ENCODE peak calls at places on chromosomes 12 and 14, in five cellular contexts. One of them, this sample, is unnamed.

GRCh38 chr14:32934891-32935633 is 3.6 kb upstream of the NPAS3 start:
- DNase-seq in ovary: no peak
- DNase-seq in HCT116: no peak
- DNase-seq in esophagus squamous epithelium: no peak
- DNase-seq in Peyer's patch: no peak
- DNase-seq in this sample: no peak

GRCh38 chr12:78683031-78683430 is 181.5 kb upstream of the SYT1 start:
- DNase-seq in ovary: no peak
- DNase-seq in HCT116: no peak
- DNase-seq in esophagus squamous epithelium: no peak
- DNase-seq in Peyer's patch: no peak
- DNase-seq in this sample: no peak

GRCh38 chr12:132173135-132174014 is 29.1 kb downstream of the NOC4L start:
- DNase-seq in ovary: no peak
- DNase-seq in HCT116: no peak
- DNase-seq in esophagus squamous epithelium: no peak
- DNase-seq in Peyer's patch: no peak
- DNase-seq in this sample: no peak

GRCh38 chr14:68800361-68800760 is 7.5 kb upstream of the ZFP36L1 start:
- DNase-seq in ovary: no peak
- DNase-seq in HCT116: no peak
- DNase-seq in esophagus squamous epithelium: no peak
- DNase-seq in Peyer's patch: peak
- DNase-seq in this sample: no peak

GRCh38 chr12:67701121-67701520 is 52.6 kb downstream of the DYRK2 start:
- DNase-seq in ovary: no peak
- DNase-seq in HCT116: no peak
- DNase-seq in esophagus squamous epithelium: no peak
- DNase-seq in Peyer's patch: no peak
- DNase-seq in this sample: no peak

GRCh38 chr12:42474391-42474790 is 115.2 kb downstream of the PRICKLE1 start:
- DNase-seq in ovary: no peak
- DNase-seq in HCT116: peak
- DNase-seq in esophagus squamous epithelium: no peak
- DNase-seq in Peyer's patch: no peak
- DNase-seq in this sample: no peak

GRCh38 chr14:63343878-63344277 is 25.1 kb upstream of the GPHB5 start:
- DNase-seq in ovary: no peak
- DNase-seq in HCT116: no peak
- DNase-seq in esophagus squamous epithelium: no peak
- DNase-seq in Peyer's patch: no peak
- DNase-seq in this sample: no peak

GRCh38 chr12:63821781-63822251 is 22.7 kb upstream of the SRGAP1 start:
- DNase-seq in ovary: peak
- DNase-seq in HCT116: no peak
- DNase-seq in esophagus squamous epithelium: no peak
- DNase-seq in Peyer's patch: peak
- DNase-seq in this sample: no peak

GRCh38 chr12:66516133-66516532 is 162.7 kb downstream of the GRIP1 start:
- DNase-seq in ovary: no peak
- DNase-seq in HCT116: no peak
- DNase-seq in esophagus squamous epithelium: no peak
- DNase-seq in Peyer's patch: no peak
- DNase-seq in this sample: no peak

GRCh38 chr14:77053046-77053841 is 24.7 kb upstream of the IRF2BPL start:
- DNase-seq in ovary: peak
- DNase-seq in HCT116: no peak
- DNase-seq in esophagus squamous epithelium: no peak
- DNase-seq in Peyer's patch: peak
- DNase-seq in this sample: peak

DNA sequence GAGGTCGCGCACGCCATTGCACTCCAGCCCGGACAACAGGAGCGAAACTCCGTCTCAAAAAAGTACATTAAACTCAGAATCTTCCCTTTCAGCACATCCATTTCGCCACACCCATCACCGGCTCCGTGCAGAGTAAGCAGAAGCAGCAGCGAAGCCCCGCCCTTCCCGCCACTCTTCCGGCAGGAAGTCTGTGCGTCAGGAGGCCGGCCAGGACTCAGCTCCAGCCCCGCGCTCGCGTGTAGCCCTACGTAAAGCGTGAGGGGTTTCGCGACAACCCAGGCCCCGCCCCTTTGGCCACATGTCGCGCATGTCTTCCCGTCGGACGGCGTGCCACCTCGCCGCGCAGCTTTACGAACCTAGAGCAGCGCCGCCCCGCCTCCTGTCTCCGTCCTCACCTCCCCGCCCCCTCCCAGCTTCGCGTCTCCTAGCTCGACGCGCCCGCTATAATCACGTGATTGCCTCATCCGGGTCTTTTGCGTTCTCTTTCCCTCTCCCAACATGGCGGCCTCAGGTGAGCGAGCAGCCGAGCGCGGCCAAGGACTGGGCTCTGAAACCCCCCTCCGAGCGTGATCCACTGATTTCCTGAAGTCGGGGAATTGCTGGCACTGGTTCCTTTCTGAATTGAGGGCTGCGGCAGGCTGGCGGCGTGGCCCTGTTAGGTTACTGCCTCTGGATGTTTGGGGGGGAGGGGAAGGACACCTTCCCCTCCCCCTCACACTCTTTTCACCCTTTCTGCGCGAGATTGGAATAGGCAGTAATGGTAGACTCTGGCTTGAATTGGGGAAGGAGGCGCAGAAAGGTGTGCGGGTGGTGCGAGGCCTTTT is at the start of gene EIF4B:
- DNase-seq in ovary: peak
- DNase-seq in HCT116: peak
- DNase-seq in esophagus squamous epithelium: peak
- DNase-seq in Peyer's patch: peak
- DNase-seq in this sample: peak
- TF ChIP-seq POLR2A in ovary: peak
- TF ChIP-seq POLR2A in HCT116: peak
- TF ChIP-seq POLR2A in esophagus squamous epithelium: peak
- TF ChIP-seq POLR2A in Peyer's patch: peak
- TF ChIP-seq POLR2A in this sample: peak

GRCh38 chr12:49565956-49566265 is 2.0 kb downstream of the MCRS1 start:
- DNase-seq in ovary: no peak
- DNase-seq in HCT116: no peak
- DNase-seq in esophagus squamous epithelium: no peak
- DNase-seq in Peyer's patch: no peak
- DNase-seq in this sample: no peak

GRCh38 chr12:49567611-49568441 is at the start of gene MCRS1:
- DNase-seq in ovary: peak
- DNase-seq in HCT116: peak
- DNase-seq in esophagus squamous epithelium: peak
- DNase-seq in Peyer's patch: peak
- DNase-seq in this sample: peak

GRCh38 chr12:49567302-49567610 is 686 bp downstream of the MCRS1 start:
- DNase-seq in ovary: no peak
- DNase-seq in HCT116: no peak
- DNase-seq in esophagus squamous epithelium: no peak
- DNase-seq in Peyer's patch: no peak
- DNase-seq in this sample: no peak

GRCh38 chr12:49566361-49566760 is 1.6 kb downstream of the MCRS1 start:
- DNase-seq in ovary: no peak
- DNase-seq in HCT116: no peak
- DNase-seq in esophagus squamous epithelium: no peak
- DNase-seq in Peyer's patch: no peak
- DNase-seq in this sample: no peak

GRCh38 chr12:49568442-49568776 is 467 bp upstream of the MCRS1 start:
- DNase-seq in ovary: no peak
- DNase-seq in HCT116: no peak
- DNase-seq in esophagus squamous epithelium: no peak
- DNase-seq in Peyer's patch: no peak
- DNase-seq in this sample: no peak
- TF ChIP-seq POLR2A in ovary: no peak
- TF ChIP-seq POLR2A in HCT116: no peak
- TF ChIP-seq POLR2A in esophagus squamous epithelium: no peak
- TF ChIP-seq POLR2A in Peyer's patch: no peak
- TF ChIP-seq POLR2A in this sample: no peak

GRCh38 chr14:20682435-20683124 is 1.8 kb upstream of the RNASE4 start:
- DNase-seq in ovary: peak
- DNase-seq in HCT116: peak
- DNase-seq in esophagus squamous epithelium: peak
- DNase-seq in Peyer's patch: peak
- DNase-seq in this sample: peak
- TF ChIP-seq POLR2A in ovary: peak
- TF ChIP-seq POLR2A in HCT116: peak
- TF ChIP-seq POLR2A in esophagus squamous epithelium: peak
- TF ChIP-seq POLR2A in Peyer's patch: peak
- TF ChIP-seq POLR2A in this sample: peak

DNA sequence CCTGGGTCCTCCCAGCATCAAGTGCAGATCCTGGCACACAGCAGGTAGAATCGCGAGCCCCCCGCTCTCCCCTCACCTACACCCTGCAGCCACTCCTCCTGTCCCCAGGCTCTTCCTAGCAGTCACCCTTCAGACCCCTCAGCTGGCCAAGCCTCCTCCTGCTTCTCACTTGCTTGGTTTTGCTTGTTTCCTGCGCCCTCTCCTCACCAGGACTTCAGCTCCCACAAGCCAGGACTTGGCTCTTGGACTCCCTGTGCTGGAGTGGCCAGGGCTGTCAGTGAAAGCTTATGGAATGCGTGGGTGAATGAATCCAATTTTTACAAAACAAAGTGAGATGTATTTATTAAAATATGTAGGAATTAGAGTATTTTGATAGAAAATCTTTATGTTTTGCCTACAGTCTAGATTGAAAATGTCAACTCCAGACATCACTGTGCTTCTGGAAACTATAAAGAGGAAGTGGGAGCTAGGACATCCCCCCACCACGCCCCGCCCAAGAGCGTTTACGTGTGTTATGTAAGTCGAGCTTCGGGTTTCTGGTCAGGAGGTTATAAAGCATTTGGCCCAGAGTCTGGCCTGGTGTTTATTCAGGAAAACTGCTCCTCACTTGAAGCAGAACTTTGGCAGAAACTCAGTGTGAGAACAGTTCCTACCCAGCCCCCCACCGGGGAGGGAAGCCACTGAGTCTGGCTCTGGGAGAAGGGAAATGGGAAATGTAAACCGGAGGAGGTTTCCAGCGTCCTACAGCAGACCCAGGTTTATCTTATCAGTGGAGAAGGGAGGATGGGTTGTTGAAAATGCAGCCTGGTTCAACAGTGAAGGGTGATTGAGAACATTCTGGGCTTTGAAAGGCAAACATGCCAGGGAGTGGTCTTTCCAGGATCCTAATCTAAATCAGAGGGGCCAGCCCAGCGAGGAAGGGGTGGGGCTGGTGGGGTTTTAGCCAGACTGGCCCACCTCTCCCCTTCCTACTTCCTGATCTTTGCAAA is 8.8 kb downstream of the ALDH2 start:
- DNase-seq in ovary: peak
- DNase-seq in HCT116: no peak
- DNase-seq in esophagus squamous epithelium: no peak
- DNase-seq in Peyer's patch: peak
- DNase-seq in this sample: peak
- TF ChIP-seq POLR2A in ovary: no peak
- TF ChIP-seq POLR2A in HCT116: no peak
- TF ChIP-seq POLR2A in esophagus squamous epithelium: peak
- TF ChIP-seq POLR2A in Peyer's patch: no peak
- TF ChIP-seq POLR2A in this sample: peak

DNA sequence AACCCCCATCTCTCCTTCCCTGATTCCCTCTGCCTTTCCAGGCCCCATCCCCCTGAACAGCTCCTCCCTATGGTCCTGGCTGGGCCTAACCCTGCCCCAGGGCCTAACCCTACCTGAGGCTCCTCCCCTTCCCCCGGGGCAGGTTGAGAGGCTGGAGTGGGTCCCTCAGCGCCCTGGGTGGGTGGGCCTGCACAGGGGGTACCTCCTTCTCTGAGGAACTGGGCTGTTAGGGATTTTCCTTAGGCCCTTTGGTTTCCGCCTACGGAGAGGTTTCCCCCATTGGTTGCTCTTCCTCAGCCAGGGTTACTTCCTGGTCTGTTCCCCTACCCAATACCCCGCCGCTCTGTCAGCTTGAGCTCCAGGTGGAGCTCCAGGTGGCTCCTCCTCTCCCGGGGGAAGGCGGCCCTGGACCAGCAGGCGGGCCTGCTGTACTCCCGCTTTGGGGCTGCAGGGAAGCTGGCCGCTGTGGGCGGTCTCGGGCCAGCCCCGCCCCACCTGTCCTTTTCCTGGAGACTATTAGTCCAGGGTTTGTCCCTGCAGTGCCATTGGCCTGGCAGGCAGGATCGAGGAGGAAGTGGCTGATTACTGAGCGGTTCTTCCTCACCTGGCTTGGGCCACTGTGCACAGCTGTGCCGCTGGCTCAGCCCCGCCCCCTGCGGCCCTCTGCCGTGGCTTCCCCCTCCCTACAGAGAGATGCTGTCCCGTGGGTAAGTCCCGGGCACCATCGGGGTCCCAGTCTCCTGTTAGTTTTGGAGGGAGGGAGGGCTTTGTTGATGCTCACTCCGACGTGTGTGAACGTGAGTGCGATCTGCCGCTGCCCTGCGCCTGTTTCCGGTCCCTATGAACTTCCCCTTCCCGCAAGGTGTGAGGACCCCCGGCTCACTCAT is 2.5 kb downstream of the C12orf57 start:
- DNase-seq in ovary: peak
- DNase-seq in HCT116: peak
- DNase-seq in esophagus squamous epithelium: no peak
- DNase-seq in Peyer's patch: peak
- DNase-seq in this sample: no peak
- TF ChIP-seq POLR2A in ovary: no peak
- TF ChIP-seq POLR2A in HCT116: peak
- TF ChIP-seq POLR2A in esophagus squamous epithelium: peak
- TF ChIP-seq POLR2A in Peyer's patch: peak
- TF ChIP-seq POLR2A in this sample: peak

DNA sequence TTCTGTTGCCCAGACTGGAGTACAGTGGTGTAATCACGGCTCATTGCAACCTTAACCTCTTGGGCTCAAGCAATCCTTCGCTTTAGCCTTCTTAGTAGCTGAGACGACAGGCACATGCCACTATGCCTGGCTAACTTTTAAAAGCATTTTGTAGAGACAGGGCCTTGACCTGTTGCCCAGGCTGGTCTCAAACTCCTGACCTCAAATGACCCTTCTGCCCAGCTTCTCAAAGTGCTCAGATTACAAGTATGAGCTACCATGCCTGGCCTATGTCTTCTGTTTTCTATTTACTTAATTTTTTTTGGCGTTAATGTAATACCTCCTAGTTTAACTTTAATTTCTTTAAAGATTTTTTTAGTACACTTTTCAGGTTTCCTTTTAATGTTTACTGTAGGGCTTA is 20.6 kb upstream of the KLRF1 start:
- DNase-seq in ovary: no peak
- DNase-seq in HCT116: no peak
- DNase-seq in esophagus squamous epithelium: no peak
- DNase-seq in Peyer's patch: no peak
- DNase-seq in this sample: no peak
- TF ChIP-seq POLR2A in ovary: no peak
- TF ChIP-seq POLR2A in HCT116: no peak
- TF ChIP-seq POLR2A in esophagus squamous epithelium: no peak
- TF ChIP-seq POLR2A in Peyer's patch: no peak
- TF ChIP-seq POLR2A in this sample: no peak